ENCODE peak calls at places on chromosomes 6 and 20, in six cellular contexts. One of them, this sample, is unnamed.

GRCh38 chr6:77015350-77015749 is 447.9 kb downstream of the HTR1B start:
- DNase-seq in Calu3: no peak
- DNase-seq in heart left ventricle: no peak
- DNase-seq in PC-3: no peak
- DNase-seq in kidney epithelial cell: no peak
- DNase-seq in lower leg skin: no peak
- DNase-seq in this sample: peak; percentile 38

GRCh38 chr6:28659250-28659566 is 133.5 kb downstream of the GPX5 start:
- DNase-seq in Calu3: no peak
- DNase-seq in lower leg skin: no peak
- DNase-seq in heart left ventricle: no peak
- DNase-seq in PC-3: no peak
- DNase-seq in kidney epithelial cell: no peak
- DNase-seq in this sample: no peak

GRCh38 chr6:42762950-42763349 is 17.0 kb upstream of the TBCC start:
- DNase-seq in PC-3: no peak
- DNase-seq in heart left ventricle: no peak
- DNase-seq in lower leg skin: no peak
- DNase-seq in Calu3: no peak
- DNase-seq in kidney epithelial cell: no peak
- DNase-seq in this sample: no peak

GRCh38 chr6:167091149-167092107 is 31.5 kb upstream of the CCR6 start:
- DNase-seq in kidney epithelial cell: no peak
- DNase-seq in lower leg skin: no peak
- DNase-seq in heart left ventricle: peak; percentile 33
- DNase-seq in Calu3: no peak
- DNase-seq in PC-3: no peak
- DNase-seq in this sample: no peak

GRCh38 chr6:167341665-167342655 is 17.1 kb downstream of the TTLL2 start:
- DNase-seq in Calu3: no peak
- DNase-seq in heart left ventricle: no peak
- DNase-seq in lower leg skin: no peak
- DNase-seq in kidney epithelial cell: no peak
- DNase-seq in PC-3: no peak
- DNase-seq in this sample: no peak

GRCh38 chr6:39980839-39981580 is 46.7 kb upstream of the MOCS1 start:
- DNase-seq in PC-3: peak; percentile 50
- DNase-seq in heart left ventricle: no peak
- DNase-seq in Calu3: peak; percentile 48
- DNase-seq in lower leg skin: peak; percentile 33
- DNase-seq in kidney epithelial cell: no peak
- DNase-seq in this sample: peak; percentile 63

GRCh38 chr6:109454483-109455160 is 950 bp downstream of the MICAL1 start:
- DNase-seq in PC-3: no peak
- DNase-seq in Calu3: no peak
- DNase-seq in kidney epithelial cell: no peak
- DNase-seq in lower leg skin: peak; percentile 53
- DNase-seq in heart left ventricle: peak; percentile 47
- DNase-seq in this sample: no peak

GRCh38 chr6:19895866-19896579 is 58.9 kb downstream of the ID4 start:
- DNase-seq in Calu3: no peak
- DNase-seq in PC-3: peak; percentile 38
- DNase-seq in heart left ventricle: no peak
- DNase-seq in lower leg skin: no peak
- DNase-seq in kidney epithelial cell: no peak
- DNase-seq in this sample: peak; percentile 55

GRCh38 chr6:80523531-80523970 is 417.1 kb downstream of the BCKDHB start:
- DNase-seq in lower leg skin: no peak
- DNase-seq in heart left ventricle: no peak
- DNase-seq in kidney epithelial cell: no peak
- DNase-seq in PC-3: no peak
- DNase-seq in Calu3: no peak
- DNase-seq in this sample: no peak

GRCh38 chr6:128275681-128276080 is 244.7 kb downstream of the PTPRK start:
- DNase-seq in heart left ventricle: no peak
- DNase-seq in Calu3: no peak
- DNase-seq in PC-3: peak; percentile 44
- DNase-seq in kidney epithelial cell: no peak
- DNase-seq in lower leg skin: no peak
- DNase-seq in this sample: peak; percentile 27

GRCh38 chr6:101386982-101387381 is 6.5 kb upstream of the GRIK2 start:
- DNase-seq in Calu3: no peak
- DNase-seq in heart left ventricle: no peak
- DNase-seq in PC-3: peak; percentile 23
- DNase-seq in lower leg skin: no peak
- DNase-seq in kidney epithelial cell: no peak
- DNase-seq in this sample: peak; percentile 40
- TF ChIP-seq CTCF in Calu3: no peak
- TF ChIP-seq CTCF in heart left ventricle: no peak
- TF ChIP-seq CTCF in PC-3: peak; percentile 35
- TF ChIP-seq CTCF in lower leg skin: no peak
- TF ChIP-seq CTCF in kidney epithelial cell: peak; percentile 40
- TF ChIP-seq CTCF in this sample: peak; percentile 22

GRCh38 chr20:43571310-43571709 is 12.5 kb downstream of the SGK2 start:
- DNase-seq in Calu3: no peak
- DNase-seq in heart left ventricle: no peak
- DNase-seq in PC-3: no peak
- DNase-seq in lower leg skin: no peak
- DNase-seq in kidney epithelial cell: no peak
- DNase-seq in this sample: no peak
- TF ChIP-seq CTCF in Calu3: no peak
- TF ChIP-seq CTCF in heart left ventricle: no peak
- TF ChIP-seq CTCF in PC-3: no peak
- TF ChIP-seq CTCF in lower leg skin: no peak
- TF ChIP-seq CTCF in kidney epithelial cell: no peak
- TF ChIP-seq CTCF in this sample: no peak

DNA sequence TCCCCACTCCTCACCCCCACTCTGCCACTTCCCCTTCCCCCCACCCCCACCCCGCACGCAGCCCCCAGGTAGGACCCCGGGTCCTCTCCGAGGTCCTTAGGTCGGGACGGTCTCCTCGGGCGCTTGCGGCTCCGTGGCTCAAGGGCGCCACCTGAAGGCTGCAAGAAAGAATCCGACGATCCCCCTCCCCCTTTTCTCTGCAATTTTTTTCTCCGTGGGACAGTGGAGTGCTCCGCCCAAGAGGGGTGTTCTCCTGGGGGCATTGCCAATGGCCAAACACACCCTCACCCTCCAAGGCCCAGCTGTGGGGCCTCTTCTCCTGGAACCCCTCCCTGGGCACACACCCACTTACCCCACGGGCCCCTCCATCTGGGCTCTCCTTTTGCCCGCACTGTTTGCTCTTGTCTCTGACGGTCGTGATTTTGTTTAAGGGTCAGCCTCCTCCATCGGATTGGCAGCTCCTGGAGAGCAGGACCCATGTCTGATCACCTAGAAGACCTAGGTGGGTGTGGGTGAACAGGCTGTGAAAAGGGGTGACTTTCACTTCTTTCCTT is 1.1 kb upstream of the TMEM74B start:
- DNase-seq in lower leg skin: no peak
- DNase-seq in heart left ventricle: peak; percentile 47
- DNase-seq in Calu3: peak; percentile 54
- DNase-seq in PC-3: peak; percentile 71
- DNase-seq in kidney epithelial cell: no peak
- DNase-seq in this sample: peak; percentile 40
- TF ChIP-seq CTCF in lower leg skin: no peak
- TF ChIP-seq CTCF in heart left ventricle: peak; percentile 49
- TF ChIP-seq CTCF in Calu3: peak; percentile 52
- TF ChIP-seq CTCF in PC-3: peak; percentile 76
- TF ChIP-seq CTCF in kidney epithelial cell: peak; percentile 78
- TF ChIP-seq CTCF in this sample: peak; percentile 72

GRCh38 chr6:36752187-36752885 is 54.7 kb downstream of the RAB44 start:
- DNase-seq in PC-3: peak; percentile 66
- DNase-seq in heart left ventricle: no peak
- DNase-seq in kidney epithelial cell: no peak
- DNase-seq in Calu3: peak; percentile 31
- DNase-seq in lower leg skin: no peak
- DNase-seq in this sample: peak; percentile 54
- TF ChIP-seq CTCF in PC-3: no peak
- TF ChIP-seq CTCF in heart left ventricle: no peak
- TF ChIP-seq CTCF in kidney epithelial cell: no peak
- TF ChIP-seq CTCF in Calu3: no peak
- TF ChIP-seq CTCF in lower leg skin: no peak
- TF ChIP-seq CTCF in this sample: no peak

GRCh38 chr6:4259391-4259790 is 124.0 kb upstream of the ECI2 start:
- DNase-seq in heart left ventricle: no peak
- DNase-seq in Calu3: no peak
- DNase-seq in PC-3: no peak
- DNase-seq in kidney epithelial cell: no peak
- DNase-seq in lower leg skin: peak; percentile 25
- DNase-seq in this sample: no peak

GRCh38 chr6:4250645-4251044 is 115.3 kb upstream of the ECI2 start:
- DNase-seq in kidney epithelial cell: no peak
- DNase-seq in Calu3: no peak
- DNase-seq in lower leg skin: no peak
- DNase-seq in PC-3: no peak
- DNase-seq in heart left ventricle: no peak
- DNase-seq in this sample: no peak

GRCh38 chr6:4256969-4257368 is 121.6 kb upstream of the ECI2 start:
- DNase-seq in lower leg skin: no peak
- DNase-seq in PC-3: no peak
- DNase-seq in Calu3: no peak
- DNase-seq in kidney epithelial cell: no peak
- DNase-seq in heart left ventricle: no peak
- DNase-seq in this sample: no peak

GRCh38 chr6:4258733-4259132 is 123.4 kb upstream of the ECI2 start:
- DNase-seq in PC-3: no peak
- DNase-seq in heart left ventricle: no peak
- DNase-seq in kidney epithelial cell: no peak
- DNase-seq in lower leg skin: no peak
- DNase-seq in Calu3: no peak
- DNase-seq in this sample: no peak

DNA sequence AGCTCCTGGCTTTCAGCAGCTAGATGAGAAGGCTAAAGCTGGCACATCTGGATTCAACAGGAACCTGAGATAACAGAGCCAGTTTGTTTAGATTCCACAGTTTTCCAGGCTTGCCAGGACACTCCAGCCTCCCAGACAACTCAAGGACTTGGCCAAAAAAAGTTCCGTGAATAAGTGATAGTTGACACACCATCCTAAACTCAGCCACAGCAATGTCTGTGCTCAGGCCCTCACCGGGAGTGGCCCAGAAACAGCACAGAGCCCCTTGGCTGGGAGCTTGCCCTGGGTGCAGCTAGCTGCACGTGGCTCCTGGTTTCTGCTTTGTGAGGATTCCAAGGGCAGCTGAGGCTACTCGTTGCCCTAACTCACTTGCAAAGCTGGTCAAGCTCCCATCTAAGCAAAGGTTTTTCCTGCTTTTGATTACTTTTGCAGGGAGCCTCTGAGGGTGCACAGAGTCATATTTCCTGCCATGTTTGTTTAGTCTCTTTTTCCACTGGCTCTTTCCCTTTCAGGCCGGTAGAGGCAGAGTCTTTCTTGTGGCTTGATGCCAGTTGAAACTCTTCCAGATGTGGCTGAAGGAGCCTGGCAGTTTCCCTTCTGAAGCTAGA is 118.3 kb upstream of the ECI2 start:
- DNase-seq in kidney epithelial cell: no peak
- DNase-seq in lower leg skin: no peak
- DNase-seq in PC-3: peak; percentile 80
- DNase-seq in heart left ventricle: no peak
- DNase-seq in Calu3: peak; percentile 19
- DNase-seq in this sample: peak; percentile 75
- TF ChIP-seq CTCF in kidney epithelial cell: peak; percentile 51
- TF ChIP-seq CTCF in lower leg skin: no peak
- TF ChIP-seq CTCF in PC-3: peak; percentile 63
- TF ChIP-seq CTCF in heart left ventricle: peak; percentile 37
- TF ChIP-seq CTCF in Calu3: no peak
- TF ChIP-seq CTCF in this sample: no peak

GRCh38 chr20:47600967-47601547 is 99.4 kb downstream of the NCOA3 start:
- DNase-seq in lower leg skin: no peak
- DNase-seq in PC-3: no peak
- DNase-seq in Calu3: no peak
- DNase-seq in kidney epithelial cell: no peak
- DNase-seq in heart left ventricle: no peak
- DNase-seq in this sample: no peak
- TF ChIP-seq CTCF in lower leg skin: no peak
- TF ChIP-seq CTCF in PC-3: no peak
- TF ChIP-seq CTCF in Calu3: no peak
- TF ChIP-seq CTCF in kidney epithelial cell: no peak
- TF ChIP-seq CTCF in heart left ventricle: no peak
- TF ChIP-seq CTCF in this sample: no peak

DNA sequence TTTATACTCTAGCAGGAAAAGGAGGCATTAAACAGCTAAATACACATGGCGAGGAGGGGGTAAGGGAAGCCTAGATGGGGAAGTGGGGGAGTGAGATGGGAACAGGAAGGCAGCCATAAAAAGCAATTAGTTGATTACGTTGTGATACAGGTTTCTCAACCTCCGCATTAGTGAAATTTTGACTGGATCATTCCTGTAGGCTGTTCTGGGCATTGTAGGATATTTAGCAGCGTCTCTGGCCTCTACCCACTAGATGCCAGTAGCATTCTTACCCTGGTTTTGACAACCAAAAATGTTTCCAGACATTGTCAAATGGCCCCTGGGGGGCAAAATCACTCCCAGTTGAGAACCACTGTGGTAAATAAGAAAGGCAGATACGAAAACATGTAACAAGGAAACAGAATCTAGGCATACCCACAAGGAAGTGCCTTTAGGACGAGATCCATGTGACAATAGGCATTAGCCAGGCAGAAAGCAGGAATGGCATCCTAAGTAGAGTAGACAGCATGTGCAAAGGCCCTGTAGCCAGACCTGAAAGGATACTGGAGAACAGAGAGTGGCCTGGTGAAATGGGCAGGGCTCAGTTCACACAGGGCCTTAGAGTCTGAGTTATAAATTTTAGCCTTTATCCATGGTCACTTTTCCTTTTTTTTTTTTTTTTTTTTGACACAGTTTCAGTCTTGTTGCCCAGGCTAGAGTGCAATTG is 25.8 kb upstream of the PTPN1 start:
- DNase-seq in PC-3: no peak
- DNase-seq in lower leg skin: no peak
- DNase-seq in heart left ventricle: no peak
- DNase-seq in Calu3: no peak
- DNase-seq in kidney epithelial cell: no peak
- DNase-seq in this sample: peak; percentile 30
- TF ChIP-seq CTCF in PC-3: peak; percentile 34
- TF ChIP-seq CTCF in lower leg skin: no peak
- TF ChIP-seq CTCF in heart left ventricle: no peak
- TF ChIP-seq CTCF in Calu3: no peak
- TF ChIP-seq CTCF in kidney epithelial cell: no peak
- TF ChIP-seq CTCF in this sample: peak; percentile 29

This sample was measured in MCF 10A.